ENCODE peak calls at places on chromosomes 1 and 21, in seven cellular contexts. One of them, this sample, is unnamed.

GRCh38 chr1:205969229-205969628 is 26.0 kb upstream of the SLC26A9 start:
- DNase-seq in A549: no peak
- DNase-seq in brain microvascular endothelial cell: no peak
- DNase-seq in foreskin keratinocyte: no peak
- DNase-seq in OCI-LY7: no peak
- DNase-seq in breast epithelium: no peak
- DNase-seq in fibroblast of lung: no peak
- DNase-seq in this sample: no peak

GRCh38 chr1:201268604-201269151 is 14.6 kb upstream of the PKP1 start:
- DNase-seq in OCI-LY7: no peak
- DNase-seq in foreskin keratinocyte: peak; percentile 54
- DNase-seq in brain microvascular endothelial cell: peak; percentile 87
- DNase-seq in A549: peak; percentile 54
- DNase-seq in fibroblast of lung: peak; percentile 80
- DNase-seq in breast epithelium: no peak
- DNase-seq in this sample: peak; percentile 48

GRCh38 chr21:40185208-40185607 is 318.0 kb downstream of the PCP4 start:
- DNase-seq in A549: no peak
- DNase-seq in fibroblast of lung: no peak
- DNase-seq in OCI-LY7: no peak
- DNase-seq in breast epithelium: no peak
- DNase-seq in foreskin keratinocyte: no peak
- DNase-seq in brain microvascular endothelial cell: no peak
- DNase-seq in this sample: no peak

GRCh38 chr1:39268906-39269305 is 64.4 kb downstream of the MACF1 start:
- DNase-seq in breast epithelium: no peak
- DNase-seq in A549: no peak
- DNase-seq in foreskin keratinocyte: peak; percentile 37
- DNase-seq in OCI-LY7: no peak
- DNase-seq in fibroblast of lung: peak; percentile 14
- DNase-seq in brain microvascular endothelial cell: no peak
- DNase-seq in this sample: no peak

GRCh38 chr21:44272231-44272858 is 10.6 kb upstream of the DNMT3L start:
- DNase-seq in A549: no peak
- DNase-seq in brain microvascular endothelial cell: no peak
- DNase-seq in breast epithelium: no peak
- DNase-seq in foreskin keratinocyte: no peak
- DNase-seq in fibroblast of lung: no peak
- DNase-seq in OCI-LY7: no peak
- DNase-seq in this sample: no peak

GRCh38 chr1:28370220-28371010 is 875 bp downstream of the PHACTR4 start:
- DNase-seq in fibroblast of lung: peak; percentile 58
- DNase-seq in foreskin keratinocyte: peak; percentile 47
- DNase-seq in A549: peak; percentile 51
- DNase-seq in breast epithelium: no peak
- DNase-seq in OCI-LY7: peak; percentile 77
- DNase-seq in brain microvascular endothelial cell: peak; percentile 48
- DNase-seq in this sample: no peak

GRCh38 chr1:4172659-4173599 is 272.9 kb upstream of the C1orf174 start:
- DNase-seq in brain microvascular endothelial cell: no peak
- DNase-seq in foreskin keratinocyte: no peak
- DNase-seq in breast epithelium: peak; percentile 13
- DNase-seq in A549: peak; percentile 39
- DNase-seq in fibroblast of lung: no peak
- DNase-seq in OCI-LY7: peak; percentile 84
- DNase-seq in this sample: no peak

GRCh38 chr1:80076469-80076868 is 1069.9 kb upstream of the ADGRL4 start:
- DNase-seq in OCI-LY7: no peak
- DNase-seq in fibroblast of lung: no peak
- DNase-seq in brain microvascular endothelial cell: no peak
- DNase-seq in A549: no peak
- DNase-seq in foreskin keratinocyte: no peak
- DNase-seq in breast epithelium: no peak
- DNase-seq in this sample: no peak

GRCh38 chr1:181548491-181548890 is 65.2 kb downstream of the CACNA1E start:
- DNase-seq in brain microvascular endothelial cell: no peak
- DNase-seq in OCI-LY7: no peak
- DNase-seq in foreskin keratinocyte: no peak
- DNase-seq in fibroblast of lung: peak; percentile 35
- DNase-seq in breast epithelium: no peak
- DNase-seq in A549: no peak
- DNase-seq in this sample: no peak

GRCh38 chr1:119448112-119448511 is 33.2 kb downstream of the HSD3B2 start:
- DNase-seq in OCI-LY7: no peak
- DNase-seq in A549: no peak
- DNase-seq in breast epithelium: no peak
- DNase-seq in foreskin keratinocyte: no peak
- DNase-seq in fibroblast of lung: no peak
- DNase-seq in brain microvascular endothelial cell: no peak
- DNase-seq in this sample: no peak

GRCh38 chr1:155978325-155978972 is at the start of gene ARHGEF2:
- DNase-seq in A549: peak; percentile 89
- DNase-seq in fibroblast of lung: peak; percentile 76
- DNase-seq in breast epithelium: peak; percentile 66
- DNase-seq in foreskin keratinocyte: peak; percentile 49
- DNase-seq in OCI-LY7: peak; percentile 94
- DNase-seq in brain microvascular endothelial cell: no peak
- DNase-seq in this sample: no peak

GRCh38 chr1:37478890-37479254 is 4.5 kb downstream of the ZC3H12A start:
- DNase-seq in A549: no peak
- DNase-seq in fibroblast of lung: peak; percentile 54
- DNase-seq in OCI-LY7: peak; percentile 35
- DNase-seq in brain microvascular endothelial cell: no peak
- DNase-seq in breast epithelium: no peak
- DNase-seq in foreskin keratinocyte: peak; percentile 66
- DNase-seq in this sample: no peak

GRCh38 chr1:202343652-202344349 is 2.1 kb upstream of the UBE2T start:
- DNase-seq in OCI-LY7: peak; percentile 77
- DNase-seq in brain microvascular endothelial cell: no peak
- DNase-seq in breast epithelium: no peak
- DNase-seq in foreskin keratinocyte: peak; percentile 27
- DNase-seq in A549: peak; percentile 39
- DNase-seq in fibroblast of lung: peak; percentile 29
- DNase-seq in this sample: no peak

GRCh38 chr1:113686891-113687624 is 72.2 kb downstream of the PHTF1 start:
- DNase-seq in foreskin keratinocyte: no peak
- DNase-seq in breast epithelium: no peak
- DNase-seq in A549: no peak
- DNase-seq in fibroblast of lung: peak; percentile 11
- DNase-seq in brain microvascular endothelial cell: no peak
- DNase-seq in OCI-LY7: no peak
- DNase-seq in this sample: peak; percentile 33

GRCh38 chr21:43211085-43212071 is 42.6 kb downstream of the CRYAA start:
- DNase-seq in foreskin keratinocyte: no peak
- DNase-seq in fibroblast of lung: peak; percentile 8
- DNase-seq in A549: no peak
- DNase-seq in OCI-LY7: peak; percentile 20
- DNase-seq in brain microvascular endothelial cell: no peak
- DNase-seq in breast epithelium: peak; percentile 22
- DNase-seq in this sample: no peak

GRCh38 chr1:213656482-213656881 is 331.3 kb upstream of the PROX1 start:
- DNase-seq in fibroblast of lung: no peak
- DNase-seq in OCI-LY7: no peak
- DNase-seq in A549: no peak
- DNase-seq in foreskin keratinocyte: no peak
- DNase-seq in brain microvascular endothelial cell: no peak
- DNase-seq in breast epithelium: no peak
- DNase-seq in this sample: no peak

DNA sequence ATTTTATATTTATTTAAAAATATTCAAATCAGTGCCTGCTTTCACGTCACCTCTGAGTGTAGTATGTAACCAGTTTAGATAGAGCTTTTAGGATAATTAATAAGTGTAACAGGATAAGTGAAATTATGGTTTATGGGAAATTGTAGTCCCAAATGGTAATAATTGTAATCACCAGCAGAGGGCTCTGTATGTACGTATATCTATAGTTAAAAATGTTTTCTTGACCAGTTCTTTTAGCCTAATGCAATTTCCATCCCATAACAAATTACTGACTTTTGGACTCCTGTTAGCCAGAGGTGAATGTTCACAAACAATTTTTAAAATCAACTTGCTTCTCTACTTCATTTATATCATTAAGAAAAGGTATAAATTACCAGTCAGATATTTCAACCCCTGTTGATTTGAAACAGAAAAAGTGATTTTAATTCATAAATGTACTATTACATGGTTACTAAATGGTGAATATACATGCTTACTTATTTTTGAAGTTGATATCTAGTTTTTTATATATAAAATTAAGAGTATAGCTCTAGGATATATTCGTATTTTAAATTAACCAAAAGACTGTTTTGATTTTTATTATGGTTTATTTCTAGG is 25.3 kb downstream of the SLC30A7 start:
- DNase-seq in A549: peak; percentile 1
- DNase-seq in foreskin keratinocyte: peak; percentile 27
- DNase-seq in fibroblast of lung: peak; percentile 41
- DNase-seq in OCI-LY7: peak; percentile 75
- DNase-seq in brain microvascular endothelial cell: peak; percentile 23
- DNase-seq in breast epithelium: no peak
- DNase-seq in this sample: peak; percentile 21
- TF ChIP-seq CTCF in A549: peak; percentile 65
- TF ChIP-seq CTCF in foreskin keratinocyte: peak; percentile 75
- TF ChIP-seq CTCF in fibroblast of lung: peak; percentile 9
- TF ChIP-seq CTCF in OCI-LY7: peak; percentile 86
- TF ChIP-seq CTCF in brain microvascular endothelial cell: peak; percentile 34
- TF ChIP-seq CTCF in breast epithelium: no peak
- TF ChIP-seq CTCF in this sample: peak; percentile 59

DNA sequence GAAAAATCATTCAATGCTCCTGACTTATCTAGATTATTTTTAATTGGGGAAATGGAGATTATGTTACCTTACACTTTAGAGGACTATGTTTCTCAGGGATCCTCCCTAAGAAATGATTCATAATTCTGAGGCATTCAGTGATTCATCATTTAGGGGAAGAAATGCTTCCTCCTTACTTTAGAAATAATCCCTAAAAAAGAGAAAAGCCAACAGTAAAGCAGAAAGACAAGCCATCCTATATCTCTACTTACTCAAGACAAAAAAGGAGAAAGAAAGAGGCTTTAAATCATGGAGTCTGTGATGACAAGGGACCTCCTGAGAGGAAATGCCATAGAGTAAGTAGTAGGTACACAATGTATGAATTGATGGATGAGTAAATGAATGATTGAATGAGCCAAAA is 137.0 kb downstream of the BRINP2 start:
- DNase-seq in foreskin keratinocyte: peak; percentile 74
- DNase-seq in fibroblast of lung: peak; percentile 30
- DNase-seq in breast epithelium: no peak
- DNase-seq in brain microvascular endothelial cell: no peak
- DNase-seq in A549: no peak
- DNase-seq in OCI-LY7: no peak
- DNase-seq in this sample: no peak
- H3K27ac ChIP-seq in foreskin keratinocyte: peak overlapping the region; percentile 17
- H3K27ac ChIP-seq in fibroblast of lung: no peak overlapping the region
- H3K27ac ChIP-seq in breast epithelium: no peak overlapping the region
- H3K27ac ChIP-seq in brain microvascular endothelial cell: no peak overlapping the region
- H3K27ac ChIP-seq in A549: no peak overlapping the region
- H3K27ac ChIP-seq in OCI-LY7: no peak overlapping the region
- H3K27ac ChIP-seq in this sample: no peak overlapping the region

GRCh38 chr1:11354893-11355593 is 82.0 kb downstream of the UBIAD1 start:
- DNase-seq in breast epithelium: no peak
- DNase-seq in OCI-LY7: no peak
- DNase-seq in foreskin keratinocyte: no peak
- DNase-seq in fibroblast of lung: no peak
- DNase-seq in A549: no peak
- DNase-seq in brain microvascular endothelial cell: no peak
- DNase-seq in this sample: no peak

GRCh38 chr1:11350265-11350664 is 77.3 kb downstream of the UBIAD1 start:
- DNase-seq in A549: no peak
- DNase-seq in foreskin keratinocyte: no peak
- DNase-seq in breast epithelium: no peak
- DNase-seq in brain microvascular endothelial cell: no peak
- DNase-seq in fibroblast of lung: peak; percentile 6
- DNase-seq in OCI-LY7: no peak
- DNase-seq in this sample: no peak

GRCh38 chr1:11355594-11356467 is 82.8 kb downstream of the UBIAD1 start:
- DNase-seq in fibroblast of lung: no peak
- DNase-seq in OCI-LY7: no peak
- DNase-seq in breast epithelium: no peak
- DNase-seq in foreskin keratinocyte: no peak
- DNase-seq in A549: no peak
- DNase-seq in brain microvascular endothelial cell: no peak
- DNase-seq in this sample: no peak

GRCh38 chr1:11357291-11357690 is 84.3 kb downstream of the UBIAD1 start:
- DNase-seq in brain microvascular endothelial cell: no peak
- DNase-seq in OCI-LY7: no peak
- DNase-seq in breast epithelium: no peak
- DNase-seq in A549: no peak
- DNase-seq in foreskin keratinocyte: no peak
- DNase-seq in fibroblast of lung: no peak
- DNase-seq in this sample: no peak

DNA sequence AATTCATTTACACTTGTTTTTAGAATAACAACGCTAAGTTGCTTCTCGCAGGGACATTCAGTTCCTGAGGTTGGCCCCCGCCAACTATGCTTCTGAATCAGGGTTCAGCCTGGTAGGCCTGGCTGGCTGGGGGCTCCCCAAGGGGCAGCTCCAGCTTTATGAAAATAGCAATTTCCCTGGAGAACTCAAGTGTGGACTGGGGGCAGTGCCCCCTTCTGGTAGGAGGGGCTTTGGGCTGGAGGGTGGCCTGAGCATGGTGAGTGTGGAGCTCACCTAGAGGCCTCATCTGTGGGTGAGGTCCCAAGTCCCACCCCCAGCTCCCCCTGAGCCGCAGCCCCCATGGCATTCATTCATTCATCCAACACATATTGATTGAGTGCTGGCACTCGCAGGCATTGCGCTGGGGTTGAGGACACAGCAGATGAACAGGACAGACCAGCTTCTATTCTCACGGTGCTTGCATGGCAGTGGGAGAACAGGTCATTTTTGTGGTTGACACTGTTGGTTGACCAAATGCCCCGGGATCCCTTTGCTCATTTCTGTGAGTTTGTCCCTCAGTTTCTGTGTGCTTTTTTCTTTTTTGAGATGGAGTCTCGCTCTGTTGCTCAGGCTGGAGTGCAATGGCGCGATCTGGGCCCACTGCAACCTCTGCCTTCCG is 79.2 kb downstream of the UBIAD1 start:
- DNase-seq in A549: no peak
- DNase-seq in brain microvascular endothelial cell: no peak
- DNase-seq in OCI-LY7: no peak
- DNase-seq in foreskin keratinocyte: no peak
- DNase-seq in fibroblast of lung: no peak
- DNase-seq in breast epithelium: no peak
- DNase-seq in this sample: no peak
- TF ChIP-seq CTCF in A549: no peak
- TF ChIP-seq CTCF in brain microvascular endothelial cell: no peak
- TF ChIP-seq CTCF in OCI-LY7: no peak
- TF ChIP-seq CTCF in foreskin keratinocyte: peak; percentile 6
- TF ChIP-seq CTCF in fibroblast of lung: no peak
- TF ChIP-seq CTCF in breast epithelium: no peak
- TF ChIP-seq CTCF in this sample: no peak

GRCh38 chr1:158731707-158732106 is 11.2 kb upstream of the OR6K3 start:
- DNase-seq in OCI-LY7: no peak
- DNase-seq in brain microvascular endothelial cell: no peak
- DNase-seq in A549: no peak
- DNase-seq in foreskin keratinocyte: no peak
- DNase-seq in breast epithelium: no peak
- DNase-seq in fibroblast of lung: no peak
- DNase-seq in this sample: no peak
- H3K27ac ChIP-seq in OCI-LY7: no peak overlapping the region
- H3K27ac ChIP-seq in brain microvascular endothelial cell: no peak overlapping the region
- H3K27ac ChIP-seq in A549: no peak overlapping the region
- H3K27ac ChIP-seq in foreskin keratinocyte: no peak overlapping the region
- H3K27ac ChIP-seq in breast epithelium: no peak overlapping the region
- H3K27ac ChIP-seq in fibroblast of lung: no peak overlapping the region
- H3K27ac ChIP-seq in this sample: no peak overlapping the region

GRCh38 chr1:89276690-89277089 is 4.0 kb upstream of the GBP5 start:
- DNase-seq in OCI-LY7: no peak
- DNase-seq in breast epithelium: no peak
- DNase-seq in A549: no peak
- DNase-seq in fibroblast of lung: peak; percentile 2
- DNase-seq in brain microvascular endothelial cell: no peak
- DNase-seq in foreskin keratinocyte: no peak
- DNase-seq in this sample: no peak
- TF ChIP-seq CTCF in OCI-LY7: peak; percentile 41
- TF ChIP-seq CTCF in breast epithelium: no peak
- TF ChIP-seq CTCF in A549: no peak
- TF ChIP-seq CTCF in fibroblast of lung: no peak
- TF ChIP-seq CTCF in brain microvascular endothelial cell: no peak
- TF ChIP-seq CTCF in foreskin keratinocyte: no peak
- TF ChIP-seq CTCF in this sample: no peak